ENCODE peak calls at places on chromosomes 1 and 21, in seven cellular contexts. One of them, this sample, is unnamed.

GRCh38 chr1:84624876-84625275 is 50.6 kb upstream of the CTBS start:
- DNase-seq in pancreas: no peak
- DNase-seq in CD8-positive, alpha-beta T cell: no peak
- DNase-seq in left lung: no peak
- DNase-seq in cardiac fibroblast: no peak
- DNase-seq in epithelial cell of esophagus: no peak
- DNase-seq in GM10248: no peak
- DNase-seq in this sample: no peak

GRCh38 chr1:215845224-215845902 is 278.3 kb downstream of the KCTD3 start:
- DNase-seq in pancreas: no peak
- DNase-seq in CD8-positive, alpha-beta T cell: no peak
- DNase-seq in left lung: no peak
- DNase-seq in cardiac fibroblast: peak; percentile 68
- DNase-seq in epithelial cell of esophagus: peak; percentile 40
- DNase-seq in GM10248: no peak
- DNase-seq in this sample: no peak

GRCh38 chr1:166975361-166976129 is at the start of gene ILDR2:
- DNase-seq in pancreas: peak; percentile 83
- DNase-seq in CD8-positive, alpha-beta T cell: peak; percentile 68
- DNase-seq in left lung: peak; percentile 36
- DNase-seq in cardiac fibroblast: peak; percentile 14
- DNase-seq in epithelial cell of esophagus: peak; percentile 29
- DNase-seq in GM10248: peak; percentile 71
- DNase-seq in this sample: peak; percentile 60

GRCh38 chr21:35616090-35616489 is 444.2 kb downstream of the SETD4 start:
- DNase-seq in pancreas: no peak
- DNase-seq in CD8-positive, alpha-beta T cell: no peak
- DNase-seq in left lung: no peak
- DNase-seq in cardiac fibroblast: peak; percentile 82
- DNase-seq in epithelial cell of esophagus: peak; percentile 59
- DNase-seq in GM10248: no peak
- DNase-seq in this sample: no peak

GRCh38 chr1:219549215-219549614 is 63.7 kb downstream of the ZC3H11B start:
- DNase-seq in pancreas: no peak
- DNase-seq in CD8-positive, alpha-beta T cell: no peak
- DNase-seq in left lung: no peak
- DNase-seq in cardiac fibroblast: peak; percentile 70
- DNase-seq in epithelial cell of esophagus: no peak
- DNase-seq in GM10248: no peak
- DNase-seq in this sample: no peak

GRCh38 chr1:89259283-89259971 is 13.2 kb downstream of the GBP5 start:
- DNase-seq in pancreas: no peak
- DNase-seq in CD8-positive, alpha-beta T cell: peak; percentile 76
- DNase-seq in left lung: no peak
- DNase-seq in cardiac fibroblast: no peak
- DNase-seq in epithelial cell of esophagus: no peak
- DNase-seq in GM10248: no peak
- DNase-seq in this sample: no peak

GRCh38 chr1:172588296-172589291 is 55.6 kb downstream of the SUCO start:
- DNase-seq in pancreas: no peak
- DNase-seq in CD8-positive, alpha-beta T cell: no peak
- DNase-seq in left lung: no peak
- DNase-seq in cardiac fibroblast: peak; percentile 91
- DNase-seq in epithelial cell of esophagus: peak; percentile 66
- DNase-seq in GM10248: no peak
- DNase-seq in this sample: no peak

GRCh38 chr1:200279810-200280411 is 129.9 kb downstream of the ZNF281 start:
- DNase-seq in pancreas: peak; percentile 63
- DNase-seq in CD8-positive, alpha-beta T cell: no peak
- DNase-seq in left lung: peak; percentile 40
- DNase-seq in cardiac fibroblast: peak; percentile 86
- DNase-seq in epithelial cell of esophagus: peak; percentile 72
- DNase-seq in GM10248: peak; percentile 41
- DNase-seq in this sample: peak; percentile 53

GRCh38 chr1:36183309-36183856 is 27.4 kb downstream of the MAP7D1 start:
- DNase-seq in pancreas: no peak
- DNase-seq in CD8-positive, alpha-beta T cell: no peak
- DNase-seq in left lung: no peak
- DNase-seq in cardiac fibroblast: no peak
- DNase-seq in epithelial cell of esophagus: no peak
- DNase-seq in GM10248: no peak
- DNase-seq in this sample: no peak

GRCh38 chr1:64696879-64697278 is 48.0 kb upstream of the RAVER2 start:
- DNase-seq in pancreas: no peak
- DNase-seq in CD8-positive, alpha-beta T cell: no peak
- DNase-seq in left lung: no peak
- DNase-seq in cardiac fibroblast: no peak
- DNase-seq in epithelial cell of esophagus: no peak
- DNase-seq in GM10248: no peak
- DNase-seq in this sample: no peak

GRCh38 chr1:64499966-64500365 is 30.0 kb downstream of the CACHD1 start:
- DNase-seq in pancreas: no peak
- DNase-seq in CD8-positive, alpha-beta T cell: no peak
- DNase-seq in left lung: no peak
- DNase-seq in cardiac fibroblast: no peak
- DNase-seq in epithelial cell of esophagus: peak; percentile 42
- DNase-seq in GM10248: no peak
- DNase-seq in this sample: no peak

GRCh38 chr1:162822391-162823200 is 32.1 kb downstream of the HSD17B7 start:
- DNase-seq in pancreas: peak; percentile 64
- DNase-seq in CD8-positive, alpha-beta T cell: no peak
- DNase-seq in left lung: peak; percentile 30
- DNase-seq in cardiac fibroblast: no peak
- DNase-seq in epithelial cell of esophagus: peak; percentile 18
- DNase-seq in GM10248: peak; percentile 19
- DNase-seq in this sample: peak; percentile 45
- TF ChIP-seq CTCF in pancreas: no peak
- TF ChIP-seq CTCF in CD8-positive, alpha-beta T cell: no peak
- TF ChIP-seq CTCF in left lung: no peak
- TF ChIP-seq CTCF in cardiac fibroblast: peak; percentile 5
- TF ChIP-seq CTCF in epithelial cell of esophagus: peak; percentile 18
- TF ChIP-seq CTCF in GM10248: no peak
- TF ChIP-seq CTCF in this sample: no peak

DNA sequence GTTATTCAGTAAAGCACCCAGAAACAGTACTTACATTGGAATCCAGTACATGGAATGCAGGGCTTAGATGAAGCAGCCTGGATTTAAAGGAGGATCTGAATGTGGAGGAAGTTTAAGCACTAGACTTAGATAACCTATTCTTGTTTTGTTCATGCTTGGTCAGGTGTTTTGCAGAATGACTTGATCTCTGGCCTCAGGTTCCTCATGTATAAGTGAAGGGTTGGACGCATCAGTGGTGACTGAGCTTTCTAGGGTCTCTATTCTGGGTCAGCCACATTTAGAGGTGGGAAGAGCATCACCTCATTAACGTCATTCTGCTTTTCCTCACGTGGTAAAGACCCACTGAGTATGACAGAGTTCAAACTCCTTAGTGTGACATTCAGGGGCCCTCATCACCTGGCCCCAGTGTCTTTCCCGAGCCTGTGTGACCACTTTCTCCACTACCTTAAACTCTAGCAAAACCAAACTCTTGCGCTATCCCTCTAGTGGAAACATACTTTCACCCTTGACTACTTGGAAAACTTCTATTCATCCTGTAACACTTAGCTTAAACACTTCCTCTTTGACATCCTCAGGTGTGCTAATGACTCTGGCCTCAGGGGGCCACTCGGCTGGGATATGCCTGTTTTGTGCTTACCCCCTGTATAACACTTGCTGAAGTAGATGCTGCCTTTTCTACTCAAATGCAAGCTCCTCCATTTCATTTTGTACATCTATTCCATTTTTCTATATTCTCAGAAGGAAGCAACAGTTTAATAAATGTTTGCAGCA is 871 bp upstream of the ERICH3 start:
- DNase-seq in pancreas: no peak
- DNase-seq in CD8-positive, alpha-beta T cell: no peak
- DNase-seq in left lung: no peak
- DNase-seq in cardiac fibroblast: no peak
- DNase-seq in epithelial cell of esophagus: no peak
- DNase-seq in GM10248: no peak
- DNase-seq in this sample: no peak
- TF ChIP-seq CTCF in pancreas: no peak
- TF ChIP-seq CTCF in CD8-positive, alpha-beta T cell: no peak
- TF ChIP-seq CTCF in left lung: no peak
- TF ChIP-seq CTCF in cardiac fibroblast: no peak
- TF ChIP-seq CTCF in epithelial cell of esophagus: no peak
- TF ChIP-seq CTCF in GM10248: no peak
- TF ChIP-seq CTCF in this sample: no peak

DNA sequence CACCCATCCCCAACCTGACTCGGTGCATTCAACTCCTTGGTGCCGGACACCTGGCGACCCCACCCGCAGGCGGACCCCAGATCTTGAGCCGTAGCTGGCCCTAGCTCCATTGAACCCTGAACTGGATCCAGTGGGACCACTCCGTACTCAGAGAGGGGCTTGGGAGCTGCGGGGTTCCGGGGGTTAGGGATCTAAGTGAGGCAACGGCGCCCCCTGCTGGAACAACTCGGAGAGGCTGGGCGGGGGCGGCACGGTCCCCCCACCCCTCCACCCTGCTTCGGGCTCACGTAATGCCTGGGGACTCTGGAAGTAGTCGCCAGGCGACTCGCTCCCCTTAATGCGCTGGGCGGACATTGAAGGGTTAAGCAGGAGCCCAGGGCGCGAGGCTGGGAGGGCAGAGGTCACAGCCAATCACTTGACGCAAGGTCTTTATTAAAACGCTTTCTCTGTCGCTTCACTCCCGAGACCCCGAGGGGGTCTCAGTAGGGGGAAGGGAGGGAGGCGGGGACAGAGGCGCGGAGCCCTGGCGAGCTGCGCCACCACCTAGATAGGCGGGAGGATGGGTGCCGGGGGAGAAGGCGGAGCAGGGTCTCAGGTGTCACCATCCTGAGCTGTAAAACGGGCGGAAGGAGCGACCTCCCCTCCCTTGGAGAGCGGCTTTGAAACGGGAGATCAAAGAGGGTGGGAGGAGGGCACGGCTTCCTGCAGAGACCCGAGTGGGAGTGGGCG is 699 bp upstream of the CRABP2 start:
- DNase-seq in pancreas: peak; percentile 84
- DNase-seq in CD8-positive, alpha-beta T cell: peak; percentile 81
- DNase-seq in left lung: peak; percentile 59
- DNase-seq in cardiac fibroblast: peak; percentile 40
- DNase-seq in epithelial cell of esophagus: peak; percentile 59
- DNase-seq in GM10248: peak; percentile 88
- DNase-seq in this sample: peak; percentile 81
- TF ChIP-seq CTCF in pancreas: peak; percentile 64
- TF ChIP-seq CTCF in CD8-positive, alpha-beta T cell: peak; percentile 82
- TF ChIP-seq CTCF in left lung: peak; percentile 61
- TF ChIP-seq CTCF in cardiac fibroblast: peak; percentile 83
- TF ChIP-seq CTCF in epithelial cell of esophagus: peak; percentile 72
- TF ChIP-seq CTCF in GM10248: peak; percentile 67
- TF ChIP-seq CTCF in this sample: peak; percentile 87

DNA sequence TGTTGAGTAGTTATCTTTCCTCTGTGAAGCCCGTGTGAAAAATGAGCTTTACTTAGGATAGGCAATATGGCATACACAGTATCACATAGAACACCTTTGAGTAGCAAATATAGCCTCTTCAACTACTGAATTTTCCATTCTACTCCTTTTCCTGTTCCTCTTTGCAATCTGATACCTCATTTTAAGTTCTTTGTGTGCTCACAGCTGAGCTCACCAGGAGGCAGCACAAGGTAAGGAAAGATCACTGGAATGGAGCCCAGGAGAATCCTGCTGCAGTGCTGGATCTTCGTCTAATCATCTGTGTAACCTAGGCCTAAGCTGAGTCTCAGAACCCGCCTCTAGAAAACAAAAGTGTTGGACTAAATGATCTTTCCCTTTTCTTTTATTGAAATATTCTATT is 171.0 kb downstream of the LRRC40 start:
- DNase-seq in pancreas: no peak
- DNase-seq in CD8-positive, alpha-beta T cell: no peak
- DNase-seq in left lung: no peak
- DNase-seq in cardiac fibroblast: peak; percentile 84
- DNase-seq in epithelial cell of esophagus: peak; percentile 75
- DNase-seq in GM10248: no peak
- DNase-seq in this sample: peak; percentile 21
- TF ChIP-seq CTCF in pancreas: no peak
- TF ChIP-seq CTCF in CD8-positive, alpha-beta T cell: no peak
- TF ChIP-seq CTCF in left lung: no peak
- TF ChIP-seq CTCF in cardiac fibroblast: peak; percentile 61
- TF ChIP-seq CTCF in epithelial cell of esophagus: peak; percentile 71
- TF ChIP-seq CTCF in GM10248: no peak
- TF ChIP-seq CTCF in this sample: no peak

GRCh38 chr1:92886886-92887419 is 55.1 kb downstream of the RPL5 start:
- DNase-seq in pancreas: no peak
- DNase-seq in CD8-positive, alpha-beta T cell: no peak
- DNase-seq in left lung: no peak
- DNase-seq in cardiac fibroblast: no peak
- DNase-seq in epithelial cell of esophagus: no peak
- DNase-seq in GM10248: no peak
- DNase-seq in this sample: no peak

GRCh38 chr1:92881391-92881790 is 49.6 kb downstream of the RPL5 start:
- DNase-seq in pancreas: no peak
- DNase-seq in CD8-positive, alpha-beta T cell: no peak
- DNase-seq in left lung: no peak
- DNase-seq in cardiac fibroblast: no peak
- DNase-seq in epithelial cell of esophagus: no peak
- DNase-seq in GM10248: no peak
- DNase-seq in this sample: no peak

GRCh38 chr1:92882817-92883216 is 51.0 kb downstream of the RPL5 start:
- DNase-seq in pancreas: no peak
- DNase-seq in CD8-positive, alpha-beta T cell: peak; percentile 72
- DNase-seq in left lung: no peak
- DNase-seq in cardiac fibroblast: no peak
- DNase-seq in epithelial cell of esophagus: peak; percentile 43
- DNase-seq in GM10248: no peak
- DNase-seq in this sample: no peak

GRCh38 chr1:92883297-92883696 is 51.5 kb downstream of the RPL5 start:
- DNase-seq in pancreas: no peak
- DNase-seq in CD8-positive, alpha-beta T cell: no peak
- DNase-seq in left lung: no peak
- DNase-seq in cardiac fibroblast: no peak
- DNase-seq in epithelial cell of esophagus: no peak
- DNase-seq in GM10248: no peak
- DNase-seq in this sample: no peak

DNA sequence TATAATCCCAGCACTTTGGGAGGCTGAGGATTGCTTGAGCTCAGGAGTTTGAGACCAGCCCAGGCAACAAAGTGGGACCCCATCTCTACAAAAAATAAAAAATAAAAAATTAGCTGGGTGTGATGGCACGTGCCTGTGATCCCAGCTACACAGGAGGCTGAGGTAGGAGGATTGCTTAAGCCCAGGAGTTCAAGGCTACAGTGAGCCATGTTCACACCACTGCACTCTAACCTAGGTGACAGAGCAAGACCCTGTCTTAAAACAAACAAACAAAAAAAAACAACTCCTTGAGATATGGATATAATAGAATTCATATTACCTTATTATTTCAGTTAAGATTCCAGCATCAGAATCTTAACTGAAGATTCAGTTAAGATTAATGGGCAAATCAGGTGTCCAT is 52.4 kb downstream of the RPL5 start:
- DNase-seq in pancreas: no peak
- DNase-seq in CD8-positive, alpha-beta T cell: no peak
- DNase-seq in left lung: no peak
- DNase-seq in cardiac fibroblast: no peak
- DNase-seq in epithelial cell of esophagus: no peak
- DNase-seq in GM10248: no peak
- DNase-seq in this sample: no peak
- TF ChIP-seq CTCF in pancreas: no peak
- TF ChIP-seq CTCF in CD8-positive, alpha-beta T cell: no peak
- TF ChIP-seq CTCF in left lung: no peak
- TF ChIP-seq CTCF in cardiac fibroblast: no peak
- TF ChIP-seq CTCF in epithelial cell of esophagus: no peak
- TF ChIP-seq CTCF in GM10248: no peak
- TF ChIP-seq CTCF in this sample: no peak

This sample was measured in glutamatergic neuron.